ENCODE peak calls at places on chromosome 9, in six cellular contexts. E, Q, G, P, A and M are unnamed samples.
A peak's percentile ranks its signal among the peaks of the same experiment; 100 is the strongest.

GRCh38 chr9:134488901-134489280 is 152.7 kb upstream of the COL5A1 start:
- DNase-seq in E (no peak), Q (no peak), G (no peak), P (no peak), A (peak; percentile 6), M (no peak)

GRCh38 chr9:114693248-114693895 is 11.4 kb upstream of the TEX48 start:
- DNase-seq in E (no peak), Q (no peak), G (no peak), P (no peak), A (no peak), M (no peak)

GRCh38 chr9:122334916-122335315 is 35.9 kb upstream of the PTGS1 start:
- DNase-seq in E (peak; percentile 56), Q (no peak), G (no peak), P (no peak), A (no peak), M (no peak)

GRCh38 chr9:38380230-38380871 is 12.2 kb upstream of the ALDH1B1 start:
- DNase-seq in E (peak; percentile 47), Q (no peak), G (no peak), P (peak; percentile 64), A (no peak), M (no peak)

GRCh38 chr9:16625831-16626230 is 244.6 kb downstream of the BNC2 start:
- DNase-seq in E (peak; percentile 67), Q (no peak), G (no peak), P (no peak), A (no peak), M (no peak)

GRCh38 chr9:109331353-109331752 is 10.5 kb upstream of the EPB41L4B start:
- DNase-seq in E (no peak), Q (no peak), G (peak; percentile 78), P (no peak), A (no peak), M (peak; percentile 54)

GRCh38 chr9:101625871-101626270 is 31.1 kb upstream of the PPP3R2 start:
- DNase-seq in E (peak; percentile 3), Q (no peak), G (no peak), P (no peak), A (no peak), M (no peak)

GRCh38 chr9:38131729-38132128 is 62.7 kb upstream of the SHB start:
- DNase-seq in E (no peak), Q (no peak), G (no peak), P (no peak), A (no peak), M (no peak)

GRCh38 chr9:76877961-76878360 is 28.0 kb downstream of the PRUNE2 start:
- DNase-seq in E (no peak), Q (no peak), G (no peak), P (no peak), A (no peak), M (no peak)

GRCh38 chr9:136565722-136566552 is 20.1 kb upstream of the NOTCH1 start:
- DNase-seq in E (no peak), Q (no peak), G (no peak), P (no peak), A (no peak), M (no peak)
- H3K4me1 ChIP-seq in E (peaks cover 21% of the 10 kb centered on the region), Q (peaks cover 35% of the 10 kb centered on the region), G (peaks cover 27% of the 10 kb centered on the region), P (peaks cover 29% of the 10 kb centered on the region), A (peaks cover 57% of the 10 kb centered on the region), M (peaks cover 84% of the 10 kb centered on the region)

DNA sequence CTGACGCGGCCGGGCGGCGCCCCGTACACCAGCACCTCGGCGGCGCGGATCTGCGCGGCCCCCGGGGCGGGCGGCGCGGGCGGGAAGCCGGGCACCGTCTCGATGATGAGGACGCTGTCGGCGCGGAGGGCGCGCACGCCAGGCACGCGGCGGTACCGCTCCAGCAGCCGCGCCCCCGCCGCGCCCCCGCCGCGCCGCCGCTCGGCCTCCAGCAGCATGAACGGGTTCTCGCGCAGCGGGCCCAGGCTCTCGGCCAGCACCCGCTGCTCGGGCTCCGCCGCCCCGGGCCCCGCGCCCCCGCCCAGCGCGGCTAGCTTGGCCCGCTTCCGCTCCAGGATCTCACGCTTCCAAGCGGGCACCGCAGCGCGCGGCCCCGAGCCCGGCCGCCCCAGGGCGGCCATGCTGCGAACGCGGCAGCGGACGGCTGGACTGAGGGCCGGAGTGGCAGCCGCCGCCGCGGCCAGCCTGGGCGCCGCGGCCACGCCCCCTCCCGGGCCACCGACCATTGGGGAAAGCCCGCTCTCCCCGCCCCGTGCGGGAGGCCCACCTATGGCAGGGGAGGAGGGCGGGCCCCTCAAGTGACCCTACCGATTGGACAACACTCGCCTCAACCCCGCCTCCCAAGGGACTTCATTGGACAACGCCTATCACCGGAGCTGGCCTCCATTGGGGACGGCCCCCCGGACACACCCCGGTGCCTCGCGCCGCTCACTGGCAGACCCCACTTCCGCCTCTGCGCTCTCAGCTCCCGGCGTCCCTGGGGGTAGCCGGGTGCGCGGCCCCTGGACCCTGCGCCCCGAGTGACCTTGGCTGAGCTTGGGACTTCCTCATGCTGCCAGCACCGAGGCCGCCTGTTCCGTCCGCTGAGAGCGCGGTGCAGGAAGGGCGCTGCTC is at the start of gene TPRN:
- DNase-seq in E (peak; percentile 98), Q (peak; percentile 96), G (peak; percentile 99), P (peak; percentile 100), A (peak; percentile 99), M (peak; percentile 100)
- TF ChIP-seq POLR2A in E (peak; percentile 95), Q (peak; percentile 23), G (peak; percentile 71), P (peak; percentile 94), A (peak; percentile 46), M (peak; percentile 80)

DNA sequence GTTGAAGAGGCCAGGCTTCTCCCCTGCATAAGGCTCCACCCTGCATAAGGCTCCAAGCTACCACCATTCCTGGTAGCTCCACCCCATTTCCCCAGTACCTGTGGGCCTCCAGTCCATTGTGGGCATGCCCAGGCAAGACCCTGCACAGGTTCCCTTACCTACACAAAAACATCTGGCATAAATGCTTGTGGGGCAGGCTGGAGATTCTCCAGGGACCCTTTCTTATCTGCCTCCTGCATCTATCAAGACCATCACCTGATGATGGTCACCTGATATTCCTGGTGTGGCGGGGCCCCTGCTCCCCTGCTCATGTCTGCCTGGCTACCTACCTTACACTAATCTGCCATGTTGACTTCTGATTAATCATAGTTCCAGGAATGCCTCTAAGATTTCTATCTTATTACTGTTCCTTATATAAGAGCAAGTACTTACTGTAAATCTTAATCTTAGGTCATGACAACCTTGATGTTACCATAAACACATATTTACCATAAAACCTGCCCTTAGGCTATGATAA is 41.0 kb downstream of the FGD3 start:
- DNase-seq in E (no peak), Q (no peak), G (no peak), P (no peak), A (no peak), M (no peak)
- H3K4me1 ChIP-seq in E (no peaks in the 10 kb centered on the region), Q (no peaks in the 10 kb centered on the region), G (no peaks in the 10 kb centered on the region), P (no peaks in the 10 kb centered on the region), A (no peaks in the 10 kb centered on the region), M (no peaks in the 10 kb centered on the region)

DNA sequence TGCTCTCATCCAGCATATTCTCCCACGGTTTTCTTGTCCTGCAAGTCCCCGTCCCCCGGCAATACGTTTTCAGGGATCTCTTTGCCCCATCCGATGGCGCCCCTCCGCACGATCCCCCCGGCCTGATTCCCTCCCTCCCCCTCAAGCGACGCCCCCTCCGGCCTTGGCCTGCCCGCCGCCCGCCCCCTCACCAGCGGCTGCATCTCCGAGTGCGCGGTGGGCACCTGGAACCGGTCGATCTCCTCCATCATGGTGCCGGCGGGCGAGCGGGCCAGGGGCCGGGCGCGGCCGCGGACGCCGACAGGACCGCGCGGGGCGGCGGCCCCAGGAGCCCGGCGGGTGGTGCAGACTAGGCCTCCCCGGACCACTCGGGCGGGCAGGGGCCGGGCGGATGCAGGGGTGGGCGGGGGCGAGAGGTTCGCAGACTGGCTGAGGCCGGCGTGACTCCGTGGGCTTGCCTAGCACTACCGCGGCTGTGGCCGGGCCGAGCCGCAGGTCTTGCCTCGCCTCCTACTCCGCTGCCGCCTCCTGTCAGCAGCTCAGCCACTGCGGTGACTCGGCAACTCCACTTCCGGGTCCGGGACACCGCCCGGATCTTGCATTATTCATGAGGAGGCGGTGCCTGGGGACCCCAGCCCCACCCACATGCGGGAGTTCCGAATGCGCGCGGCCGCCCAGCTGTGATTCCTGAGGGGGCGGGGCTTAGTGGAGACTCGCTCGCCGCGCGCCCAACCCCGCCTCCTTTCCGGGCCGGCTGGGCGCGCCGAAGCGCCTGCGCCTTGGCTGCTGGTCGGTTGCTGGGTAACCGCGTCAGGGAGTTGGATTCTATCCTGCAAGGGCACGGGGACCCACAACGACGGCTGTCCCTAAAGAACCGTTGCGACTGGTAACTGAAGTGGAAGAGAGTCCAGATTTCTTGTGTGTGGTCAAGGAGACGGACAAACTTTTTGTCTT is at the start of the genes DNAI1 and FAM219A:
- DNase-seq in E (peak; percentile 98), Q (peak; percentile 94), G (peak; percentile 98), P (peak; percentile 98), A (peak; percentile 98), M (peak; percentile 99)
- TF ChIP-seq POLR2A in E (peak; percentile 92), Q (peak; percentile 90), G (peak; percentile 76), P (peak; percentile 97), A (peak; percentile 79), M (peak; percentile 97)

GRCh38 chr9:137671196-137671538 is 52.4 kb downstream of the EHMT1 start:
- DNase-seq in E (no peak), Q (no peak), G (no peak), P (no peak), A (no peak), M (no peak)
- H3K4me1 ChIP-seq in E (peaks cover 17% of the 10 kb centered on the region), Q (peaks cover 13% of the 10 kb centered on the region), G (peaks cover 32% of the 10 kb centered on the region), P (peaks cover 54% of the 10 kb centered on the region), A (peaks cover 13% of the 10 kb centered on the region), M (peaks cover 21% of the 10 kb centered on the region)

GRCh38 chr9:94182532-94182931 is 76.6 kb upstream of the ZNF169 start:
- DNase-seq in E (no peak), Q (no peak), G (no peak), P (no peak), A (no peak), M (no peak)

GRCh38 chr9:94183240-94183999 is 75.7 kb upstream of the ZNF169 start:
- DNase-seq in E (no peak), Q (no peak), G (no peak), P (no peak), A (no peak), M (no peak)

GRCh38 chr9:94188246-94188645 is 70.9 kb upstream of the ZNF169 start:
- DNase-seq in E (no peak), Q (no peak), G (no peak), P (no peak), A (no peak), M (no peak)
- TF ChIP-seq POLR2A in E (no peak), Q (no peak), G (no peak), P (no peak), A (no peak), M (no peak)

GRCh38 chr9:130194406-130194932 is 22.3 kb downstream of the NCS1 start:
- DNase-seq in E (no peak), Q (no peak), G (no peak), P (no peak), A (no peak), M (no peak)
- H3K4me1 ChIP-seq in E (peaks cover 34% of the 10 kb centered on the region), Q (peaks cover 48% of the 10 kb centered on the region), G (peaks cover 15% of the 10 kb centered on the region), P (no peaks in the 10 kb centered on the region), A (no peaks in the 10 kb centered on the region), M (peaks cover 10% of the 10 kb centered on the region)

GRCh38 chr9:131593936-131594665 is 48.8 kb downstream of the PRRT1B start:
- DNase-seq in E (no peak), Q (no peak), G (no peak), P (peak; percentile 50), A (no peak), M (no peak)
- TF ChIP-seq POLR2A in E (no peak), Q (no peak), G (no peak), P (no peak), A (no peak), M (no peak)